ENCODE peak calls at places on chromosomes 3 and 15, in nine cellular contexts. One of them, this sample, is unnamed.
A peak's percentile ranks its signal among the peaks of the same experiment; 100 is the strongest.

GRCh38 chr15:61099030-61099800 is 129.9 kb downstream of the RORA start:
- DNase-seq in stimulated activated naive CD8-positive, alpha-beta T cell treated with anti-CD3 and anti-CD28 coated beads, Interleukin-15, Interleukin-2, amounts not matched to agents 100 U/mL and 50 U/mL, for 24 hours: no peak
- DNase-seq in lung microvascular endothelial cell: no peak
- DNase-seq in T-helper 17 cell: no peak
- DNase-seq in HAP-1: no peak
- DNase-seq in progenitor cell of endocrine pancreas: no peak
- DNase-seq in lower leg skin: no peak
- DNase-seq in fibroblast of the conjunctiva: no peak
- DNase-seq in iPS-NIHi11: no peak
- DNase-seq in this sample: no peak

GRCh38 chr3:99607151-99607550 is 31.2 kb upstream of the COL8A1 start:
- DNase-seq in stimulated activated naive CD8-positive, alpha-beta T cell treated with anti-CD3 and anti-CD28 coated beads, Interleukin-15, Interleukin-2, amounts not matched to agents 100 U/mL and 50 U/mL, for 24 hours: no peak
- DNase-seq in lung microvascular endothelial cell: no peak
- DNase-seq in T-helper 17 cell: no peak
- DNase-seq in HAP-1: no peak
- DNase-seq in progenitor cell of endocrine pancreas: no peak
- DNase-seq in lower leg skin: no peak
- DNase-seq in fibroblast of the conjunctiva: no peak
- DNase-seq in iPS-NIHi11: no peak
- DNase-seq in this sample: no peak

GRCh38 chr3:143249014-143249413 is 129.4 kb downstream of the CHST2 start:
- DNase-seq in stimulated activated naive CD8-positive, alpha-beta T cell treated with anti-CD3 and anti-CD28 coated beads, Interleukin-15, Interleukin-2, amounts not matched to agents 100 U/mL and 50 U/mL, for 24 hours: no peak
- DNase-seq in lung microvascular endothelial cell: no peak
- DNase-seq in T-helper 17 cell: no peak
- DNase-seq in HAP-1: no peak
- DNase-seq in progenitor cell of endocrine pancreas: no peak
- DNase-seq in lower leg skin: no peak
- DNase-seq in fibroblast of the conjunctiva: no peak
- DNase-seq in iPS-NIHi11: no peak
- DNase-seq in this sample: no peak

GRCh38 chr15:44883219-44883900 is 73.1 kb upstream of the TERB2 start:
- DNase-seq in stimulated activated naive CD8-positive, alpha-beta T cell treated with anti-CD3 and anti-CD28 coated beads, Interleukin-15, Interleukin-2, amounts not matched to agents 100 U/mL and 50 U/mL, for 24 hours: peak; percentile 12
- DNase-seq in lung microvascular endothelial cell: no peak
- DNase-seq in T-helper 17 cell: no peak
- DNase-seq in HAP-1: no peak
- DNase-seq in progenitor cell of endocrine pancreas: no peak
- DNase-seq in lower leg skin: no peak
- DNase-seq in fibroblast of the conjunctiva: no peak
- DNase-seq in iPS-NIHi11: no peak
- DNase-seq in this sample: no peak

GRCh38 chr15:101198820-101199219 is 53.0 kb downstream of the CHSY1 start:
- DNase-seq in stimulated activated naive CD8-positive, alpha-beta T cell treated with anti-CD3 and anti-CD28 coated beads, Interleukin-15, Interleukin-2, amounts not matched to agents 100 U/mL and 50 U/mL, for 24 hours: no peak
- DNase-seq in lung microvascular endothelial cell: no peak
- DNase-seq in T-helper 17 cell: no peak
- DNase-seq in HAP-1: no peak
- DNase-seq in progenitor cell of endocrine pancreas: no peak
- DNase-seq in lower leg skin: no peak
- DNase-seq in fibroblast of the conjunctiva: no peak
- DNase-seq in iPS-NIHi11: no peak
- DNase-seq in this sample: no peak

GRCh38 chr3:127002195-127003174 is 19.6 kb downstream of the PLXNA1 start:
- DNase-seq in stimulated activated naive CD8-positive, alpha-beta T cell treated with anti-CD3 and anti-CD28 coated beads, Interleukin-15, Interleukin-2, amounts not matched to agents 100 U/mL and 50 U/mL, for 24 hours: no peak
- DNase-seq in lung microvascular endothelial cell: peak; percentile 89
- DNase-seq in T-helper 17 cell: no peak
- DNase-seq in HAP-1: no peak
- DNase-seq in progenitor cell of endocrine pancreas: peak; percentile 47
- DNase-seq in lower leg skin: peak; percentile 97
- DNase-seq in fibroblast of the conjunctiva: peak; percentile 91
- DNase-seq in iPS-NIHi11: peak; percentile 98
- DNase-seq in this sample: no peak

GRCh38 chr3:44237665-44238064 is 4.0 kb upstream of the TOPAZ1 start:
- DNase-seq in stimulated activated naive CD8-positive, alpha-beta T cell treated with anti-CD3 and anti-CD28 coated beads, Interleukin-15, Interleukin-2, amounts not matched to agents 100 U/mL and 50 U/mL, for 24 hours: no peak
- DNase-seq in lung microvascular endothelial cell: no peak
- DNase-seq in T-helper 17 cell: no peak
- DNase-seq in HAP-1: no peak
- DNase-seq in progenitor cell of endocrine pancreas: no peak
- DNase-seq in lower leg skin: no peak
- DNase-seq in fibroblast of the conjunctiva: no peak
- DNase-seq in iPS-NIHi11: peak; percentile 14
- DNase-seq in this sample: no peak

GRCh38 chr15:63915888-63916731 is 82.4 kb upstream of the HERC1 start:
- DNase-seq in stimulated activated naive CD8-positive, alpha-beta T cell treated with anti-CD3 and anti-CD28 coated beads, Interleukin-15, Interleukin-2, amounts not matched to agents 100 U/mL and 50 U/mL, for 24 hours: no peak
- DNase-seq in lung microvascular endothelial cell: peak; percentile 36
- DNase-seq in T-helper 17 cell: no peak
- DNase-seq in HAP-1: no peak
- DNase-seq in progenitor cell of endocrine pancreas: no peak
- DNase-seq in lower leg skin: no peak
- DNase-seq in fibroblast of the conjunctiva: peak; percentile 20
- DNase-seq in iPS-NIHi11: peak; percentile 61
- DNase-seq in this sample: no peak

GRCh38 chr3:13106308-13106970 is 33.2 kb upstream of the IQSEC1 start:
- DNase-seq in stimulated activated naive CD8-positive, alpha-beta T cell treated with anti-CD3 and anti-CD28 coated beads, Interleukin-15, Interleukin-2, amounts not matched to agents 100 U/mL and 50 U/mL, for 24 hours: no peak
- DNase-seq in lung microvascular endothelial cell: no peak
- DNase-seq in T-helper 17 cell: no peak
- DNase-seq in HAP-1: no peak
- DNase-seq in progenitor cell of endocrine pancreas: no peak
- DNase-seq in lower leg skin: no peak
- DNase-seq in fibroblast of the conjunctiva: no peak
- DNase-seq in iPS-NIHi11: no peak
- DNase-seq in this sample: no peak

GRCh38 chr3:171162986-171163723 is 136.6 kb upstream of the SLC2A2 start:
- DNase-seq in stimulated activated naive CD8-positive, alpha-beta T cell treated with anti-CD3 and anti-CD28 coated beads, Interleukin-15, Interleukin-2, amounts not matched to agents 100 U/mL and 50 U/mL, for 24 hours: no peak
- DNase-seq in lung microvascular endothelial cell: peak; percentile 20
- DNase-seq in T-helper 17 cell: no peak
- DNase-seq in HAP-1: no peak
- DNase-seq in progenitor cell of endocrine pancreas: no peak
- DNase-seq in lower leg skin: no peak
- DNase-seq in fibroblast of the conjunctiva: no peak
- DNase-seq in iPS-NIHi11: peak; percentile 49
- DNase-seq in this sample: no peak

GRCh38 chr3:38978729-38979128 is 73.0 kb downstream of the SCN11A start:
- DNase-seq in stimulated activated naive CD8-positive, alpha-beta T cell treated with anti-CD3 and anti-CD28 coated beads, Interleukin-15, Interleukin-2, amounts not matched to agents 100 U/mL and 50 U/mL, for 24 hours: no peak
- DNase-seq in lung microvascular endothelial cell: no peak
- DNase-seq in T-helper 17 cell: no peak
- DNase-seq in HAP-1: peak; percentile 30
- DNase-seq in progenitor cell of endocrine pancreas: no peak
- DNase-seq in lower leg skin: no peak
- DNase-seq in fibroblast of the conjunctiva: no peak
- DNase-seq in iPS-NIHi11: no peak
- DNase-seq in this sample: no peak

GRCh38 chr15:36601497-36601932 is 22.1 kb downstream of the CDIN1 start:
- DNase-seq in stimulated activated naive CD8-positive, alpha-beta T cell treated with anti-CD3 and anti-CD28 coated beads, Interleukin-15, Interleukin-2, amounts not matched to agents 100 U/mL and 50 U/mL, for 24 hours: no peak
- DNase-seq in lung microvascular endothelial cell: peak; percentile 76
- DNase-seq in T-helper 17 cell: no peak
- DNase-seq in HAP-1: no peak
- DNase-seq in progenitor cell of endocrine pancreas: no peak
- DNase-seq in lower leg skin: no peak
- DNase-seq in fibroblast of the conjunctiva: no peak
- DNase-seq in iPS-NIHi11: no peak
- DNase-seq in this sample: no peak

GRCh38 chr15:37880009-37880834 is 54.2 kb upstream of the TMCO5A start:
- DNase-seq in stimulated activated naive CD8-positive, alpha-beta T cell treated with anti-CD3 and anti-CD28 coated beads, Interleukin-15, Interleukin-2, amounts not matched to agents 100 U/mL and 50 U/mL, for 24 hours: no peak
- DNase-seq in lung microvascular endothelial cell: peak; percentile 65
- DNase-seq in T-helper 17 cell: no peak
- DNase-seq in HAP-1: peak; percentile 55
- DNase-seq in progenitor cell of endocrine pancreas: no peak
- DNase-seq in lower leg skin: no peak
- DNase-seq in fibroblast of the conjunctiva: peak; percentile 48
- DNase-seq in iPS-NIHi11: peak; percentile 58
- DNase-seq in this sample: no peak

GRCh38 chr15:48191574-48192225 is at the start of gene CTXN2:
- DNase-seq in stimulated activated naive CD8-positive, alpha-beta T cell treated with anti-CD3 and anti-CD28 coated beads, Interleukin-15, Interleukin-2, amounts not matched to agents 100 U/mL and 50 U/mL, for 24 hours: no peak
- DNase-seq in lung microvascular endothelial cell: no peak
- DNase-seq in T-helper 17 cell: no peak
- DNase-seq in HAP-1: no peak
- DNase-seq in progenitor cell of endocrine pancreas: no peak
- DNase-seq in lower leg skin: no peak
- DNase-seq in fibroblast of the conjunctiva: no peak
- DNase-seq in iPS-NIHi11: peak; percentile 18
- DNase-seq in this sample: no peak

GRCh38 chr15:64216722-64217428 is 54.1 kb upstream of the PPIB start:
- DNase-seq in stimulated activated naive CD8-positive, alpha-beta T cell treated with anti-CD3 and anti-CD28 coated beads, Interleukin-15, Interleukin-2, amounts not matched to agents 100 U/mL and 50 U/mL, for 24 hours: no peak
- DNase-seq in lung microvascular endothelial cell: peak; percentile 2
- DNase-seq in T-helper 17 cell: no peak
- DNase-seq in HAP-1: no peak
- DNase-seq in progenitor cell of endocrine pancreas: no peak
- DNase-seq in lower leg skin: no peak
- DNase-seq in fibroblast of the conjunctiva: no peak
- DNase-seq in iPS-NIHi11: no peak
- DNase-seq in this sample: no peak

GRCh38 chr15:93042211-93042610 is 46.8 kb downstream of the RGMA start:
- DNase-seq in stimulated activated naive CD8-positive, alpha-beta T cell treated with anti-CD3 and anti-CD28 coated beads, Interleukin-15, Interleukin-2, amounts not matched to agents 100 U/mL and 50 U/mL, for 24 hours: no peak
- DNase-seq in lung microvascular endothelial cell: no peak
- DNase-seq in T-helper 17 cell: no peak
- DNase-seq in HAP-1: no peak
- DNase-seq in progenitor cell of endocrine pancreas: no peak
- DNase-seq in lower leg skin: no peak
- DNase-seq in fibroblast of the conjunctiva: no peak
- DNase-seq in iPS-NIHi11: no peak
- DNase-seq in this sample: no peak